ENCODE peak calls at places on chromosomes 5 and 9, in five cellular contexts. O, Y, E, S and P are unnamed samples.

GRCh38 chr5:137714931-137715330 is 21.0 kb downstream of the KLHL3 start:
- DNase-seq in O (no peak), Y (no peak), E (no peak), S (no peak), P (no peak)

GRCh38 chr5:151870820-151871219 is 53.8 kb downstream of the GLRA1 start:
- DNase-seq in O (no peak), Y (no peak), E (no peak), S (peak), P (peak)

GRCh38 chr5:110853267-110853666 is 114.5 kb downstream of the SLC25A46 start:
- DNase-seq in O (no peak), Y (no peak), E (no peak), S (no peak), P (peak)

GRCh38 chr9:83959061-83959460 is 21.0 kb downstream of the HNRNPK start:
- DNase-seq in O (no peak), Y (no peak), E (no peak), S (peak), P (peak)

GRCh38 chr9:115211413-115212204 is 93.7 kb upstream of the TNC start:
- DNase-seq in O (no peak), Y (no peak), E (no peak), S (peak), P (peak)

GRCh38 chr9:73151653-73152382 is at the start of gene ANXA1:
- DNase-seq in O (no peak), Y (no peak), E (no peak), S (peak), P (peak)

GRCh38 chr5:149320791-149321330 is 24.4 kb upstream of the GRPEL2 start:
- DNase-seq in O (peak), Y (peak), E (peak), S (peak), P (peak)

GRCh38 chr5:69007726-69008368 is 86.0 kb upstream of the SLC30A5 start:
- DNase-seq in O (peak), Y (peak), E (no peak), S (no peak), P (peak)

GRCh38 chr5:77210091-77211012 is at the start of gene PDE8B:
- DNase-seq in O (peak), Y (peak), E (no peak), S (no peak), P (no peak)

GRCh38 chr9:33908114-33908513 is 91.2 kb downstream of the UBE2R2 start:
- DNase-seq in O (no peak), Y (no peak), E (no peak), S (no peak), P (no peak)

GRCh38 chr9:134127065-134127580 is 8.8 kb upstream of the WDR5 start:
- DNase-seq in O (no peak), Y (no peak), E (no peak), S (no peak), P (no peak)

GRCh38 chr9:120362446-120362845 is 217.5 kb downstream of the CDK5RAP2 start:
- DNase-seq in O (no peak), Y (no peak), E (no peak), S (no peak), P (no peak)

GRCh38 chr5:168339151-168340140 is 48.0 kb downstream of the WWC1 start:
- DNase-seq in O (peak), Y (no peak), E (no peak), S (no peak), P (no peak)
- TF ChIP-seq CTCF in O (peak), Y (no peak), E (no peak), S (no peak), P (no peak)

DNA sequence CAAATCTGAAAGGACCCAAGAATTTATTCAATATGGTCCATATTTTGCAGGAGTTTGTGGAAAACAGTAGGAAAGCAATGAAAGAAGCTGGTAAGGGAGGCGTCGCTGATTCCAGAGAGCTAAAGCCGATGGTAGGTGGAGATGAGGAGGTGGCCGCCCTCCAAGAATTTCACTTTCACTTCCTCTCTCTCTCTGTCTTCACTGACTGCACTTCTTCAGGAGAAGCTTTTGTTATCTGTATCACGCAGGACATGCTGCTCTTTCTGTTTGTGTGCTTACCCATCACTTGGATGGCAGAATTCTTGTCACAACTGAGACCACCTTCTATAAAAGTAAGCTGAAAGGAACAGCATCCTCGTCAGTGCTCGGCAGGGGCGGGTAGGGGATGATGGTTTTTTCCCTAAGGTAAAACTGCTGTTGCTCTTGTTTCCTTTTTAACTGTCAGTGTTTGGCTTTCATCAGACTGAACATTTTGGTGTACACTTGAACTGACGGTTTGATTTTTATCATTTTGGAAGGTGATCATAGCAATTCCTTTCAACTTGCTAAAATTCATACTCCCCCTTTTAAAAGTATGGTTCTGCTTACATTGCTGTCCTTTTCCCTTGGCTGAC is 62.4 kb upstream of the FSD1L start:
- DNase-seq in O (no peak), Y (no peak), E (no peak), S (no peak), P (no peak)
- H3K4me3 ChIP-seq in O (no peak), Y (no peak), E (peak), S (no peak), P (no peak)

DNA sequence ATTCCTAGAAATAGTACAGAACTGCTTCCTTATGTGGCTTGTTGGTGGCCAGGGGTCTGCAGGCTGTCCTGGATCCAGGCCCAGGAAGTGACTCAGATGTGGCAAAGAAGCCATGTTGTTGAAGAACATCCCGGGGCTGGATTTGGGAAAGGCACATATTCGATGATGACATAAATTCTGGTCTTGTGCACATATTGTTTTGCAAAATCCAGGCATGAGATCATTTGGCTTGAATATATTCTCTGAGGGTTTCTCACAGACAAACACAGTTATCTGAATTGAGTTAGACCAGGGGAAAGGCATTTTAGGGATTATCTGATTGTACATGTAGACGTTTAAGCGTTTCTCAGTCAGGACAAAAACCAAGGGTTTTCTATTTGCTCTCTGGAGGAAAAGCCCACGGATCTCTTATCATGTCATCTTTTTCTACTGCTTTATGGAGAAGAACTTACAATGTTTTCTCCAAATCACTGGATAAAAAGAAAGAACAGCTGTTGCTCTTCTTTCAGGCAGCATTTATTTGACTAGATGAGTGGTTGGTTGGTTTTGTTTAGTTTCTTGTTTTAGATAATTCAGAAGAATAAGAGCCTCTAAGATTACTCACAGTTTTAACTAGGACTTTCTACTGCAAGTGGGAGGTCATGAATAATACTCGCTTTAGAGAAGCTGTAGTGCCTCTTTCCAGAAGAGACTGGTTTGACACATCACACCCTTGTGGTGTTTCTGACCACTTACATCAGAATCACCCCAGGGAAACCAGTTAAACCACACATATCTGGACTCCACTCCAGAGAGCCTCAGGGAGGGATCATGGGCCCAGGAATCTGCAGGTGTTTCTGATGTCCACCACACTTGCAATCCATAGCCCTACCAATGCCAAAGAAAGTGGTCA is 29.5 kb upstream of the LHFPL2 start:
- DNase-seq in O (no peak), Y (no peak), E (no peak), S (peak), P (peak)
- TF ChIP-seq CTCF in O (no peak), Y (no peak), E (no peak), S (peak), P (peak)

GRCh38 chr9:23830459-23830805 is 4.4 kb upstream of the ELAVL2 start:
- DNase-seq in O (no peak), Y (no peak), E (no peak), S (no peak), P (no peak)
- H3K4me3 ChIP-seq in O (peak), Y (peak), E (no peak), S (no peak), P (no peak)

GRCh38 chr9:131546336-131547084 is 1.2 kb downstream of the PRRT1B start:
- DNase-seq in O (no peak), Y (no peak), E (no peak), S (no peak), P (no peak)
- TF ChIP-seq CTCF in O (no peak), Y (no peak), E (no peak), S (no peak), P (no peak)